ENCODE peak calls at places on chromosome 6, in nine cellular contexts. One of them, this sample, is unnamed.

GRCh38 chr6:160919713-160920112 is 71.9 kb upstream of the MAP3K4 start:
- DNase-seq in brain microvascular endothelial cell: peak; percentile 78
- DNase-seq in A549: no peak
- DNase-seq in fibroblast of lung: peak; percentile 86
- DNase-seq in Caco-2: no peak
- DNase-seq in astrocyte: peak; percentile 89
- DNase-seq in left ventricle myocardium inferior: no peak
- DNase-seq in AG09309: peak; percentile 86
- DNase-seq in keratinocyte: peak; percentile 35
- DNase-seq in this sample: peak; percentile 80

GRCh38 chr6:54730767-54731665 is 115.6 kb upstream of the FAM83B start:
- DNase-seq in astrocyte: no peak
- DNase-seq in Caco-2: peak; percentile 54
- DNase-seq in keratinocyte: no peak
- DNase-seq in brain microvascular endothelial cell: no peak
- DNase-seq in A549: no peak
- DNase-seq in fibroblast of lung: no peak
- DNase-seq in AG09309: no peak
- DNase-seq in left ventricle myocardium inferior: no peak
- DNase-seq in this sample: no peak

GRCh38 chr6:149235130-149235561 is 82.4 kb upstream of the TAB2 start:
- DNase-seq in brain microvascular endothelial cell: peak; percentile 97
- DNase-seq in left ventricle myocardium inferior: no peak
- DNase-seq in Caco-2: no peak
- DNase-seq in fibroblast of lung: peak; percentile 93
- DNase-seq in AG09309: peak; percentile 42
- DNase-seq in A549: peak; percentile 16
- DNase-seq in keratinocyte: no peak
- DNase-seq in astrocyte: peak; percentile 92
- DNase-seq in this sample: no peak

GRCh38 chr6:139480356-139480833 is 105.9 kb upstream of the CITED2 start:
- DNase-seq in AG09309: no peak
- DNase-seq in keratinocyte: no peak
- DNase-seq in left ventricle myocardium inferior: no peak
- DNase-seq in A549: no peak
- DNase-seq in astrocyte: no peak
- DNase-seq in Caco-2: no peak
- DNase-seq in fibroblast of lung: peak; percentile 26
- DNase-seq in brain microvascular endothelial cell: no peak
- DNase-seq in this sample: no peak

GRCh38 chr6:149032599-149033405 is 284.7 kb upstream of the TAB2 start:
- DNase-seq in Caco-2: no peak
- DNase-seq in keratinocyte: no peak
- DNase-seq in fibroblast of lung: peak; percentile 86
- DNase-seq in astrocyte: peak; percentile 91
- DNase-seq in brain microvascular endothelial cell: peak; percentile 85
- DNase-seq in AG09309: peak; percentile 93
- DNase-seq in left ventricle myocardium inferior: no peak
- DNase-seq in A549: peak; percentile 59
- DNase-seq in this sample: peak; percentile 69

GRCh38 chr6:153013438-153013837 is 10.9 kb upstream of the MTRF1L start:
- DNase-seq in keratinocyte: no peak
- DNase-seq in astrocyte: no peak
- DNase-seq in AG09309: no peak
- DNase-seq in Caco-2: no peak
- DNase-seq in left ventricle myocardium inferior: no peak
- DNase-seq in A549: no peak
- DNase-seq in brain microvascular endothelial cell: no peak
- DNase-seq in fibroblast of lung: no peak
- DNase-seq in this sample: no peak

GRCh38 chr6:39335780-39336541 is 13.5 kb upstream of the KCNK16 start:
- DNase-seq in AG09309: no peak
- DNase-seq in Caco-2: no peak
- DNase-seq in brain microvascular endothelial cell: peak; percentile 8
- DNase-seq in astrocyte: no peak
- DNase-seq in left ventricle myocardium inferior: no peak
- DNase-seq in A549: no peak
- DNase-seq in fibroblast of lung: peak; percentile 2
- DNase-seq in keratinocyte: no peak
- DNase-seq in this sample: no peak

GRCh38 chr6:111837641-111838500 is 35.4 kb downstream of the FYN start:
- DNase-seq in Caco-2: no peak
- DNase-seq in astrocyte: no peak
- DNase-seq in A549: no peak
- DNase-seq in left ventricle myocardium inferior: no peak
- DNase-seq in AG09309: no peak
- DNase-seq in brain microvascular endothelial cell: no peak
- DNase-seq in keratinocyte: no peak
- DNase-seq in fibroblast of lung: no peak
- DNase-seq in this sample: no peak

GRCh38 chr6:26249709-26249958 is 115.4 kb upstream of the BTN3A2 start:
- DNase-seq in A549: no peak
- DNase-seq in astrocyte: no peak
- DNase-seq in brain microvascular endothelial cell: no peak
- DNase-seq in fibroblast of lung: no peak
- DNase-seq in keratinocyte: no peak
- DNase-seq in Caco-2: no peak
- DNase-seq in left ventricle myocardium inferior: no peak
- DNase-seq in AG09309: no peak
- DNase-seq in this sample: no peak

GRCh38 chr6:163956571-163957407 is 542.3 kb downstream of the QKI start:
- DNase-seq in Caco-2: peak; percentile 76
- DNase-seq in keratinocyte: peak; percentile 30
- DNase-seq in brain microvascular endothelial cell: peak; percentile 78
- DNase-seq in fibroblast of lung: peak; percentile 86
- DNase-seq in A549: peak; percentile 63
- DNase-seq in AG09309: peak; percentile 21
- DNase-seq in left ventricle myocardium inferior: peak; percentile 81
- DNase-seq in astrocyte: peak; percentile 62
- DNase-seq in this sample: no peak

GRCh38 chr6:98539669-98540207 is 294.6 kb upstream of the POU3F2 start:
- DNase-seq in fibroblast of lung: no peak
- DNase-seq in brain microvascular endothelial cell: no peak
- DNase-seq in A549: no peak
- DNase-seq in Caco-2: no peak
- DNase-seq in astrocyte: no peak
- DNase-seq in left ventricle myocardium inferior: no peak
- DNase-seq in keratinocyte: no peak
- DNase-seq in AG09309: no peak
- DNase-seq in this sample: no peak

GRCh38 chr6:128280960-128281359 is 239.4 kb downstream of the PTPRK start:
- DNase-seq in keratinocyte: no peak
- DNase-seq in Caco-2: no peak
- DNase-seq in astrocyte: no peak
- DNase-seq in fibroblast of lung: no peak
- DNase-seq in AG09309: no peak
- DNase-seq in left ventricle myocardium inferior: no peak
- DNase-seq in A549: no peak
- DNase-seq in brain microvascular endothelial cell: no peak
- DNase-seq in this sample: no peak

GRCh38 chr6:167299641-167300308 is 8.7 kb downstream of the UNC93A start:
- DNase-seq in fibroblast of lung: no peak
- DNase-seq in keratinocyte: no peak
- DNase-seq in A549: no peak
- DNase-seq in Caco-2: no peak
- DNase-seq in AG09309: no peak
- DNase-seq in astrocyte: no peak
- DNase-seq in brain microvascular endothelial cell: no peak
- DNase-seq in left ventricle myocardium inferior: no peak
- DNase-seq in this sample: no peak
- TF ChIP-seq CTCF in fibroblast of lung: no peak
- TF ChIP-seq CTCF in keratinocyte: no peak
- TF ChIP-seq CTCF in A549: no peak
- TF ChIP-seq CTCF in Caco-2: no peak
- TF ChIP-seq CTCF in AG09309: no peak
- TF ChIP-seq CTCF in astrocyte: no peak
- TF ChIP-seq CTCF in brain microvascular endothelial cell: no peak
- TF ChIP-seq CTCF in left ventricle myocardium inferior: no peak
- TF ChIP-seq CTCF in this sample: no peak

GRCh38 chr6:4583026-4583425 is 193.2 kb upstream of the CDYL start:
- DNase-seq in keratinocyte: no peak
- DNase-seq in AG09309: no peak
- DNase-seq in A549: no peak
- DNase-seq in left ventricle myocardium inferior: no peak
- DNase-seq in brain microvascular endothelial cell: peak; percentile 25
- DNase-seq in astrocyte: no peak
- DNase-seq in fibroblast of lung: no peak
- DNase-seq in Caco-2: no peak
- DNase-seq in this sample: no peak
- H3K4me3 ChIP-seq in keratinocyte: no peak overlapping the region
- H3K4me3 ChIP-seq in AG09309: no peak overlapping the region
- H3K4me3 ChIP-seq in A549: no peak overlapping the region
- H3K4me3 ChIP-seq in left ventricle myocardium inferior: no peak overlapping the region
- H3K4me3 ChIP-seq in brain microvascular endothelial cell: no peak overlapping the region
- H3K4me3 ChIP-seq in astrocyte: no peak overlapping the region
- H3K4me3 ChIP-seq in fibroblast of lung: no peak overlapping the region
- H3K4me3 ChIP-seq in Caco-2: no peak overlapping the region
- H3K4me3 ChIP-seq in this sample: no peak overlapping the region

DNA sequence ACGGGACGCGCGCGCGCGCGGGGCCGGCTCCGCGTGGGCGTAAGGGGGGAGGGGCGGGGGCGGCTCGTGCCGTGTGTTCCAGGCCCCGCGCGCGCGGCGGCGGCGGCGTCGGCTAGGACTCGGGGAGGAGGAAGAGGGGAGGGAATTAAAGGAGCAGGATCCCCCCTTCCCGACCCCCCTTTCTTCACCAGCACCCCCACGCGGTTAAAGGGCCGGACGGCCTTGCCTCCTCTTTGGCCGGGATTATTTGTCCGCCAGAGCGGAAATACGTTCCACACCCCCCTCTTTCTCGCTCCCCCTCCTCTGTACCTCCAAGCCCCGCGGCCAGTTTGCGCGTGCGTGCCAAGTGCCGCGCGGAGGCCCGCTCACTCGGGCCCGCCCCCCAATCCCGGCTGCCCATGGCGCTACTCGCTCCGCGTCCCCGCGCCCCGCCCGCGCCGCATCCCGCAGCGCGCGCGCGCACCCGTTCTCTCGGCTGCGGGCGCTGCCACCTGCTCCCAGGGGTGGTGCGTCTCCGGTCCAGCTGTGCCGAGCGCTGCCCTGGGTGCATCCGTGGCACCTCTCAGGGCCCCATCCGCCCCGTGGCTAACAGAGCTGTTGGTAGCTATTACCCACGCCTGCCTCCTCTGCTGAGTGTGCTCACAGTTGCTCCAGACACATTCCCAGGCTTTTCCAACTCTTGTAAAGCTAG is at the start of gene ZBTB12:
- DNase-seq in A549: peak; percentile 77
- DNase-seq in fibroblast of lung: peak; percentile 99
- DNase-seq in astrocyte: peak; percentile 94
- DNase-seq in left ventricle myocardium inferior: peak; percentile 91
- DNase-seq in brain microvascular endothelial cell: peak; percentile 89
- DNase-seq in Caco-2: peak; percentile 92
- DNase-seq in AG09309: peak; percentile 88
- DNase-seq in keratinocyte: no peak
- DNase-seq in this sample: peak; percentile 80
- TF ChIP-seq CTCF in A549: no peak
- TF ChIP-seq CTCF in fibroblast of lung: no peak
- TF ChIP-seq CTCF in astrocyte: no peak
- TF ChIP-seq CTCF in left ventricle myocardium inferior: no peak
- TF ChIP-seq CTCF in brain microvascular endothelial cell: no peak
- TF ChIP-seq CTCF in Caco-2: no peak
- TF ChIP-seq CTCF in AG09309: no peak
- TF ChIP-seq CTCF in keratinocyte: no peak
- TF ChIP-seq CTCF in this sample: no peak

DNA sequence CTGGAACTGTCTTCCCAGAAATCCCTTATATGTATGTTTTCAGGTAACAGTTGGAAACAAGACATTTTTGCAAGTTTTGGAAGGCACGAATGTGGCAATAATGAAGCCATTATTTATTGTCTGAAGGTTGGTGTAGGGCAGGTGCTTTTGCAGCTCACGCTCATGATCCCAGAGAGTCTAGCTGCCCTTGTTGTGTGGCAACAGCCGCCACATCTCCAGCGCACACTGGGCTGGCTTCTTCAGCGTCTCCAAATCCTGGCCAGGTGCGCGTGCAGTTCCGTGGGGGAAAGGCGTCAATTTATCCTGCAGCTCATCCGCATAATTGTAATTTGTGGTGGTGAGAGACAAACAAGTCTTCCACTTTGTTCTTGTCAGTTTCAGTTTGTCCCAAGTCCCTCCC is 71.2 kb downstream of the TRDN start:
- DNase-seq in astrocyte: no peak
- DNase-seq in left ventricle myocardium inferior: no peak
- DNase-seq in Caco-2: no peak
- DNase-seq in AG09309: no peak
- DNase-seq in keratinocyte: no peak
- DNase-seq in fibroblast of lung: no peak
- DNase-seq in brain microvascular endothelial cell: no peak
- DNase-seq in A549: no peak
- DNase-seq in this sample: no peak
- H3K4me3 ChIP-seq in astrocyte: no peak overlapping the region
- H3K4me3 ChIP-seq in left ventricle myocardium inferior: no peak overlapping the region
- H3K4me3 ChIP-seq in Caco-2: no peak overlapping the region
- H3K4me3 ChIP-seq in AG09309: no peak overlapping the region
- H3K4me3 ChIP-seq in keratinocyte: no peak overlapping the region
- H3K4me3 ChIP-seq in fibroblast of lung: no peak overlapping the region
- H3K4me3 ChIP-seq in brain microvascular endothelial cell: no peak overlapping the region
- H3K4me3 ChIP-seq in A549: no peak overlapping the region
- H3K4me3 ChIP-seq in this sample: no peak overlapping the region

DNA sequence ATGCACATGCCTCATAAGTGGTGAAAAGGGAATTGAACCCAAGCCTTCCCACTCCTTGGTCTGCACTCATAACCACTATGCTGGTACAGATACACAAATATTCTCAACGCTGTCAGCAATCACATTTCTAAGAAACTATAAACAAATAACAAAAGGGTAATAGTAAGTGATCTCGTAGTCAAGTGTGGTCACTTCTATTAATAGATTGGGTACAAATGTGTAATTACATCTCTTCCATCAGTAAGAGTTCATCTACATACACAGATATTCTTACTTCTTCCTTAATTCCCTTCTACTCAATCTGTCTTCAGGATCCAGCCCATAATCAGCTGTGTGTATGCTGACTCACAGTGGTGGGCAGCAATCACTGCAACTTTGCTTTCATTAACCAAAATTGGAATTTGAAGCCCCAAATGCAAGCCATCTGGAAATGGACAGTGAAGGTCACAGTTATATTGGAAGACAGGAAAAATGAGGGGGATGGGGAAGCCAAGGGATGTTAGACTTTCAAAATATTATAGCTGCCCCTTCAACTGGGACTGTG is 6.7 kb downstream of the PRSS35 start:
- DNase-seq in astrocyte: peak; percentile 27
- DNase-seq in A549: no peak
- DNase-seq in brain microvascular endothelial cell: peak; percentile 23
- DNase-seq in keratinocyte: no peak
- DNase-seq in left ventricle myocardium inferior: no peak
- DNase-seq in AG09309: no peak
- DNase-seq in fibroblast of lung: peak; percentile 53
- DNase-seq in Caco-2: no peak
- DNase-seq in this sample: no peak
- TF ChIP-seq CTCF in astrocyte: peak; percentile 30
- TF ChIP-seq CTCF in A549: peak; percentile 14
- TF ChIP-seq CTCF in brain microvascular endothelial cell: peak; percentile 69
- TF ChIP-seq CTCF in keratinocyte: no peak
- TF ChIP-seq CTCF in left ventricle myocardium inferior: no peak
- TF ChIP-seq CTCF in AG09309: peak; percentile 46
- TF ChIP-seq CTCF in fibroblast of lung: peak; percentile 45
- TF ChIP-seq CTCF in Caco-2: peak; percentile 25
- TF ChIP-seq CTCF in this sample: peak; percentile 17

GRCh38 chr6:84770521-84770920 is 6.1 kb upstream of the TBX18 start:
- DNase-seq in brain microvascular endothelial cell: no peak
- DNase-seq in astrocyte: no peak
- DNase-seq in left ventricle myocardium inferior: no peak
- DNase-seq in fibroblast of lung: no peak
- DNase-seq in keratinocyte: no peak
- DNase-seq in AG09309: no peak
- DNase-seq in Caco-2: no peak
- DNase-seq in A549: no peak
- DNase-seq in this sample: no peak
- H3K4me3 ChIP-seq in brain microvascular endothelial cell: no peak overlapping the region
- H3K4me3 ChIP-seq in astrocyte: no peak overlapping the region
- H3K4me3 ChIP-seq in left ventricle myocardium inferior: peak overlapping the region; percentile 3
- H3K4me3 ChIP-seq in fibroblast of lung: no peak overlapping the region
- H3K4me3 ChIP-seq in keratinocyte: no peak overlapping the region
- H3K4me3 ChIP-seq in AG09309: no peak overlapping the region
- H3K4me3 ChIP-seq in Caco-2: no peak overlapping the region
- H3K4me3 ChIP-seq in A549: no peak overlapping the region
- H3K4me3 ChIP-seq in this sample: no peak overlapping the region